ENCODE peak calls at places on chromosomes 4 and X, in five cellular contexts. G is SJSA1, E is iris pigment epithelial cell, B is spleen, A is NCI-H345. C is an unnamed sample.

GRCh38 chr4:120977435-120977997 is 55.0 kb upstream of the PRDM5 start:
- DNase-seq in B (no peak), E (peak), A (no peak), G (no peak), C (no peak)

GRCh38 chrX:44432641-44433040 is 89.2 kb upstream of the EFHC2 start:
- DNase-seq in E (no peak), B (no peak), G (no peak), A (no peak), C (no peak)

GRCh38 chrX:124239911-124240310 is 92.5 kb upstream of the TEX13D start:
- DNase-seq in G (no peak), A (no peak), B (no peak), E (no peak), C (no peak)

GRCh38 chr4:168551211-168551610 is 54.4 kb downstream of the PALLD start:
- DNase-seq in A (no peak), E (peak), B (no peak), G (no peak), C (no peak)

GRCh38 chrX:87583679-87584078 is 66.1 kb downstream of the KLHL4 start:
- DNase-seq in G (peak), B (no peak), A (no peak), E (peak), C (no peak)

GRCh38 chrX:110381216-110381615 is 22.6 kb downstream of the RTL9 start:
- DNase-seq in E (peak), G (no peak), B (no peak), A (no peak), C (no peak)

GRCh38 chr4:146059865-146060264 is 115.7 kb upstream of the LSM6 start:
- DNase-seq in E (no peak), B (no peak), G (no peak), A (no peak), C (no peak)

GRCh38 chr4:78426972-78427371 is 124.6 kb upstream of the ANXA3 start:
- DNase-seq in B (no peak), E (no peak), G (no peak), A (no peak), C (no peak)

GRCh38 chrX:136711147-136711546 is 63.2 kb downstream of the CD40LG start:
- DNase-seq in E (peak), G (peak), B (peak), A (peak), C (no peak)

C was measured in vagina.